ENCODE peak calls at places on chromosomes 7 and 10, in seven cellular contexts. X is activated CD4-positive, alpha-beta T cell treated with anti-CD3 and anti-CD28 coated beads, Interleukin-2, amount 10 ng/mL, durations not matched to agents 7 days and 5 days; I is germinal center; G is CD4-positive, alpha-beta T cell; U is LoVo; F is stimulated activated CD4-positive, alpha-beta T cell treated with anti-CD3 and anti-CD28 coated beads, Interleukin-2, amount 100 ng/mL, for 48 hours; Q is coronary artery. P is an unnamed sample.

GRCh38 chr7:78284945-78285344 is 486.4 kb downstream of the PHTF2 start:
- DNase-seq in X (no peak), I (no peak), G (no peak), U (no peak), F (no peak), Q (no peak), P (no peak)

GRCh38 chr7:149355390-149356048 is 93.5 kb downstream of the ZNF783 start:
- DNase-seq in X (no peak), I (no peak), G (no peak), U (peak), F (no peak), Q (no peak), P (no peak)

GRCh38 chr10:113480828-113481502 is 71.9 kb upstream of the HABP2 start:
- DNase-seq in X (no peak), I (no peak), G (no peak), U (no peak), F (no peak), Q (no peak), P (no peak)

GRCh38 chr10:33336606-33337334 is 2.3 kb upstream of the NRP1 start:
- DNase-seq in X (no peak), I (peak), G (no peak), U (no peak), F (no peak), Q (peak), P (peak)

GRCh38 chr10:97977673-97978072 is 52.7 kb downstream of the CRTAC1 start:
- DNase-seq in X (no peak), I (no peak), G (no peak), U (no peak), F (no peak), Q (peak), P (no peak)

GRCh38 chr10:49761201-49761788 is 828 bp downstream of the OGDHL start:
- DNase-seq in X (no peak), I (no peak), G (no peak), U (no peak), F (no peak), Q (no peak), P (no peak)

GRCh38 chr10:124000792-124001201 is 92.6 kb downstream of the CHST15 start:
- DNase-seq in X (no peak), I (peak), G (no peak), U (no peak), F (no peak), Q (peak), P (no peak)

GRCh38 chr10:21372651-21373410 is 152.7 kb downstream of the SKIDA1 start:
- DNase-seq in X (peak), I (no peak), G (peak), U (peak), F (peak), Q (peak), P (peak)

GRCh38 chr7:50682079-50682478 is 100.6 kb downstream of the GRB10 start:
- DNase-seq in X (no peak), I (no peak), G (no peak), U (no peak), F (no peak), Q (no peak), P (no peak)

GRCh38 chr7:98394377-98394836 is 6.5 kb downstream of the BAIAP2L1 start:
- DNase-seq in X (no peak), I (no peak), G (no peak), U (peak), F (no peak), Q (no peak), P (peak)

GRCh38 chr10:133237241-133238065 is at the start of gene VENTX:
- DNase-seq in X (no peak), I (no peak), G (no peak), U (no peak), F (no peak), Q (no peak), P (no peak)

GRCh38 chr7:138837627-138838026 is 39.6 kb upstream of the ATP6V0A4 start:
- DNase-seq in X (no peak), I (no peak), G (no peak), U (no peak), F (no peak), Q (no peak), P (peak)

GRCh38 chr7:7490003-7490402 is 45.7 kb downstream of the COL28A1 start:
- DNase-seq in X (no peak), I (peak), G (no peak), U (no peak), F (no peak), Q (no peak), P (no peak)

GRCh38 chr7:36473454-36474282 is 84.0 kb downstream of the ANLN start:
- DNase-seq in X (peak), I (no peak), G (no peak), U (peak), F (peak), Q (no peak), P (peak)

GRCh38 chr10:87546971-87547413 is 42.3 kb downstream of the MINPP1 start:
- DNase-seq in X (no peak), I (no peak), G (no peak), U (no peak), F (no peak), Q (peak), P (no peak)